ENCODE peak calls at places on chromosome 5, in six cellular contexts. A is Ammon's horn, V is anterior cingulate cortex, W is NCI-H1436, K is non-pigmented ciliary epithelial cell, J is amniotic stem cell. R is an unnamed sample.

GRCh38 chr5:53302524-53302923 is 177.9 kb upstream of the FST start:
- DNase-seq in A (no peak), V (no peak), W (no peak), K (no peak), J (peak; percentile 21), R (no peak)

GRCh38 chr5:168286386-168286785 is 5.1 kb upstream of the WWC1 start:
- DNase-seq in A (peak; percentile 24), V (peak; percentile 59), W (peak; percentile 36), K (no peak), J (no peak), R (no peak)

GRCh38 chr5:39730011-39730410 is 305.2 kb upstream of the DAB2 start:
- DNase-seq in A (no peak), V (no peak), W (no peak), K (no peak), J (no peak), R (no peak)

GRCh38 chr5:13632676-13633075 is 311.8 kb downstream of the DNAH5 start:
- DNase-seq in A (no peak), V (no peak), W (no peak), K (no peak), J (no peak), R (no peak)

GRCh38 chr5:95958308-95959014 is 3.2 kb downstream of the ELL2 start:
- DNase-seq in A (no peak), V (no peak), W (no peak), K (no peak), J (no peak), R (no peak)

GRCh38 chr5:169979871-169980270 is 424 bp downstream of the INSYN2B start:
- DNase-seq in A (peak; percentile 25), V (no peak), W (no peak), K (no peak), J (no peak), R (no peak)

GRCh38 chr5:10594591-10595210 is 30.8 kb downstream of the ANKRD33B start:
- DNase-seq in A (no peak), V (no peak), W (no peak), K (no peak), J (no peak), R (no peak)

GRCh38 chr5:133794771-133795391 is 173.5 kb downstream of the C5orf15 start:
- DNase-seq in A (no peak), V (no peak), W (no peak), K (no peak), J (no peak), R (no peak)

R was measured in T follicular helper cell.